ENCODE peak calls at places on chromosomes 1 and 21, in six cellular contexts. U, C, I, V, H and D are unnamed samples.

GRCh38 chr1:42971848-42972291 is 13.2 kb upstream of the SLC2A1 start:
- DNase-seq in U (peak), C (no peak), I (no peak), V (no peak), H (peak), D (peak)

GRCh38 chr1:101205457-101205856 is 31.4 kb upstream of the S1PR1 start:
- DNase-seq in U (no peak), C (no peak), I (no peak), V (no peak), H (no peak), D (no peak)

GRCh38 chr1:202945483-202945882 is 12.6 kb downstream of the ADIPOR1 start:
- DNase-seq in U (no peak), C (no peak), I (no peak), V (no peak), H (no peak), D (no peak)

GRCh38 chr1:52632732-52633290 is at the start of gene SHISAL2A:
- DNase-seq in U (no peak), C (peak), I (peak), V (peak), H (no peak), D (no peak)

GRCh38 chr1:13577846-13578245 is 5.8 kb upstream of the PDPN start:
- DNase-seq in U (no peak), C (no peak), I (no peak), V (no peak), H (no peak), D (no peak)

GRCh38 chr1:2397007-2397679 is 5.5 kb downstream of the RER1 start:
- DNase-seq in U (no peak), C (no peak), I (no peak), V (no peak), H (no peak), D (no peak)

GRCh38 chr1:201476670-201477344 is 7.8 kb upstream of the PHLDA3 start:
- DNase-seq in U (no peak), C (no peak), I (no peak), V (no peak), H (no peak), D (no peak)

GRCh38 chr1:31760422-31760900 is 3.7 kb downstream of the ADGRB2 start:
- DNase-seq in U (no peak), C (no peak), I (peak), V (no peak), H (no peak), D (no peak)

GRCh38 chr21:33071878-33072306 is 2.0 kb downstream of the OLIG1 start:
- DNase-seq in U (peak), C (peak), I (peak), V (no peak), H (no peak), D (no peak)

GRCh38 chr1:93874025-93874651 is 4.9 kb downstream of the DNTTIP2 start:
- DNase-seq in U (peak), C (no peak), I (peak), V (no peak), H (peak), D (peak)

GRCh38 chr1:8941906-8942305 is 3.8 kb upstream of the CA6 start:
- DNase-seq in U (peak), C (no peak), I (peak), V (no peak), H (peak), D (peak)

GRCh38 chr21:45016491-45017375 is 57.6 kb upstream of the ADARB1 start:
- DNase-seq in U (no peak), C (peak), I (no peak), V (no peak), H (no peak), D (no peak)

GRCh38 chr1:72282271-72282656 is at the start of gene NEGR1:
- DNase-seq in U (peak), C (peak), I (peak), V (no peak), H (peak), D (peak)

GRCh38 chr1:119968068-119968492 is 71.8 kb upstream of the ADAM30 start:
- DNase-seq in U (peak), C (peak), I (peak), V (peak), H (peak), D (peak)

GRCh38 chr1:105260018-105260417 is 1510.3 kb downstream of the AMY1C start:
- DNase-seq in U (no peak), C (no peak), I (no peak), V (no peak), H (no peak), D (no peak)

GRCh38 chr21:20996421-20997307 is 1.5 kb upstream of the NCAM2 start:
- DNase-seq in U (peak), C (no peak), I (peak), V (no peak), H (peak), D (no peak)

GRCh38 chr1:156123356-156124196 is 9.1 kb downstream of the LMNA start:
- DNase-seq in U (peak), C (peak), I (peak), V (no peak), H (peak), D (peak)

GRCh38 chr1:117067528-117068370 is 7.6 kb downstream of the TTF2 start:
- DNase-seq in U (peak), C (peak), I (peak), V (no peak), H (peak), D (peak)

GRCh38 chr1:155698382-155699038 is 9.6 kb downstream of the DAP3 start:
- DNase-seq in U (peak), C (no peak), I (peak), V (no peak), H (no peak), D (peak)